ENCODE peak calls at places on chromosomes 7 and 10, in nine cellular contexts. M, X, O, U, D, E, R, Z and H are unnamed samples.

GRCh38 chr7:30935569-30935877 is 23.9 kb downstream of the AQP1 start:
- DNase-seq in M (no peak), X (no peak), O (no peak), U (no peak), D (no peak), E (no peak), R (no peak), Z (peak; percentile 32), H (no peak)

GRCh38 chr7:40133561-40134427 is 628 bp downstream of the MPLKIP start:
- DNase-seq in M (no peak), X (no peak), O (peak; percentile 43), U (no peak), D (peak; percentile 29), E (no peak), R (peak; percentile 57), Z (no peak), H (peak; percentile 64)

GRCh38 chr10:4812041-4812440 is 14.0 kb upstream of the AKR1E2 start:
- DNase-seq in M (no peak), X (no peak), O (no peak), U (no peak), D (peak; percentile 54), E (no peak), R (no peak), Z (no peak), H (no peak)

GRCh38 chr7:91327341-91327740 is 63.1 kb downstream of the FZD1 start:
- DNase-seq in M (no peak), X (no peak), O (no peak), U (no peak), D (no peak), E (no peak), R (no peak), Z (no peak), H (no peak)

GRCh38 chr10:84391326-84391725 is 62.9 kb downstream of the CCSER2 start:
- DNase-seq in M (no peak), X (no peak), O (no peak), U (no peak), D (peak; percentile 66), E (no peak), R (no peak), Z (no peak), H (no peak)

GRCh38 chr10:80599424-80599847 is 61.7 kb downstream of the SH2D4B start:
- DNase-seq in M (peak; percentile 75), X (no peak), O (peak; percentile 34), U (no peak), D (peak; percentile 24), E (peak; percentile 5), R (peak; percentile 58), Z (peak; percentile 92), H (peak; percentile 73)

GRCh38 chr10:50988792-50989191 is 85.5 kb upstream of the PRKG1 start:
- DNase-seq in M (no peak), X (no peak), O (no peak), U (no peak), D (peak; percentile 80), E (no peak), R (no peak), Z (no peak), H (no peak)

GRCh38 chr7:111025013-111025412 is 65.9 kb upstream of the LRRN3 start:
- DNase-seq in M (no peak), X (peak; percentile 11), O (no peak), U (no peak), D (no peak), E (no peak), R (no peak), Z (no peak), H (no peak)

GRCh38 chr7:152891160-152891621 is 131.6 kb downstream of the ACTR3B start:
- DNase-seq in M (no peak), X (no peak), O (no peak), U (no peak), D (no peak), E (no peak), R (no peak), Z (no peak), H (no peak)

GRCh38 chr7:22356855-22357310 is at the start of gene RAPGEF5:
- DNase-seq in M (peak; percentile 52), X (no peak), O (peak; percentile 22), U (no peak), D (no peak), E (peak; percentile 67), R (peak; percentile 83), Z (peak; percentile 85), H (peak; percentile 49)

GRCh38 chr7:113159746-113160339 is 41.5 kb upstream of the SMIM30 start:
- DNase-seq in M (peak; percentile 50), X (no peak), O (no peak), U (no peak), D (peak; percentile 56), E (peak; percentile 14), R (peak; percentile 41), Z (peak; percentile 79), H (peak; percentile 16)

GRCh38 chr7:158252081-158252836 is 335.4 kb downstream of the PTPRN2 start:
- DNase-seq in M (no peak), X (no peak), O (no peak), U (peak; percentile 58), D (no peak), E (no peak), R (no peak), Z (peak; percentile 24), H (no peak)

GRCh38 chr7:4689151-4689550 is 7.1 kb downstream of the FOXK1 start:
- DNase-seq in M (no peak), X (no peak), O (no peak), U (no peak), D (no peak), E (no peak), R (no peak), Z (no peak), H (no peak)

GRCh38 chr7:112707655-112708054 is 82.5 kb downstream of the TMEM168 start:
- DNase-seq in M (no peak), X (no peak), O (no peak), U (no peak), D (no peak), E (no peak), R (no peak), Z (no peak), H (no peak)

GRCh38 chr10:123997486-123998196 is 95.8 kb downstream of the CHST15 start:
- DNase-seq in M (peak; percentile 2), X (no peak), O (no peak), U (no peak), D (peak; percentile 98), E (peak; percentile 50), R (no peak), Z (no peak), H (no peak)

GRCh38 chr10:62726142-62726541 is 78.4 kb upstream of the ADO start:
- DNase-seq in M (no peak), X (no peak), O (no peak), U (no peak), D (no peak), E (no peak), R (no peak), Z (no peak), H (no peak)

GRCh38 chr10:62728479-62728878 is 76.0 kb upstream of the ADO start:
- DNase-seq in M (no peak), X (no peak), O (no peak), U (no peak), D (no peak), E (no peak), R (no peak), Z (no peak), H (no peak)

GRCh38 chr10:62724465-62724864 is 80.1 kb upstream of the ADO start:
- DNase-seq in M (no peak), X (no peak), O (no peak), U (no peak), D (no peak), E (no peak), R (peak; percentile 15), Z (no peak), H (no peak)

GRCh38 chr10:62727935-62728334 is 76.6 kb upstream of the ADO start:
- DNase-seq in M (no peak), X (no peak), O (no peak), U (no peak), D (no peak), E (no peak), R (no peak), Z (no peak), H (no peak)

GRCh38 chr10:62726638-62727037 is 77.9 kb upstream of the ADO start:
- DNase-seq in M (no peak), X (no peak), O (no peak), U (no peak), D (no peak), E (no peak), R (no peak), Z (no peak), H (no peak)
- TF ChIP-seq CTCF in M (no peak), X (no peak), O (no peak), U (no peak), D (no peak), E (no peak), R (no peak), Z (no peak), H (no peak)

GRCh38 chr7:103564416-103564815 is 118.4 kb upstream of the SLC26A5 start:
- DNase-seq in M (no peak), X (no peak), O (no peak), U (no peak), D (no peak), E (no peak), R (no peak), Z (no peak), H (no peak)
- TF ChIP-seq CTCF in M (no peak), X (no peak), O (no peak), U (no peak), D (no peak), E (no peak), R (no peak), Z (no peak), H (no peak)

GRCh38 chr10:62015994-62016393 is 114.5 kb downstream of the ARID5B start:
- DNase-seq in M (no peak), X (no peak), O (no peak), U (no peak), D (no peak), E (no peak), R (no peak), Z (no peak), H (no peak)

GRCh38 chr10:62016477-62017140 is 115.1 kb downstream of the ARID5B start:
- DNase-seq in M (no peak), X (no peak), O (no peak), U (no peak), D (no peak), E (no peak), R (peak; percentile 36), Z (no peak), H (no peak)

GRCh38 chr10:62018141-62018911 is 116.8 kb downstream of the ARID5B start:
- DNase-seq in M (no peak), X (no peak), O (no peak), U (no peak), D (no peak), E (no peak), R (no peak), Z (no peak), H (no peak)

GRCh38 chr10:62019013-62019684 is 117.7 kb downstream of the ARID5B start:
- DNase-seq in M (no peak), X (no peak), O (no peak), U (no peak), D (peak; percentile 83), E (no peak), R (no peak), Z (no peak), H (no peak)

GRCh38 chr10:62017141-62017870 is 115.8 kb downstream of the ARID5B start:
- DNase-seq in M (no peak), X (no peak), O (no peak), U (no peak), D (no peak), E (no peak), R (no peak), Z (no peak), H (no peak)
- TF ChIP-seq CTCF in M (no peak), X (no peak), O (no peak), U (no peak), D (no peak), E (no peak), R (no peak), Z (no peak), H (no peak)

GRCh38 chr10:118734477-118734876 is 20.3 kb downstream of the CACUL1 start:
- DNase-seq in M (no peak), X (no peak), O (no peak), U (no peak), D (peak; percentile 15), E (no peak), R (no peak), Z (no peak), H (no peak)
- TF ChIP-seq CTCF in M (peak; percentile 14), X (peak; percentile 33), O (peak; percentile 24), U (peak; percentile 42), D (peak; percentile 34), E (no peak), R (peak; percentile 73), Z (peak; percentile 66), H (no peak)